ENCODE peak calls at places on chromosome 10, in four cellular contexts. K, J, N and C are unnamed samples.

GRCh38 chr10:104334965-104335650 is 3.2 kb downstream of the ITPRIP start:
- DNase-seq in K (peak; percentile 33), J (no peak), N (no peak), C (no peak)

GRCh38 chr10:47035447-47036337 is 124.5 kb downstream of the PTPN20 start:
- DNase-seq in K (no peak), J (no peak), N (no peak), C (no peak)

GRCh38 chr10:34031410-34031809 is 696.9 kb upstream of the NRP1 start:
- DNase-seq in K (peak; percentile 27), J (peak; percentile 50), N (no peak), C (no peak)

GRCh38 chr10:49610735-49611165 is 640 bp downstream of the SLC18A3 start:
- DNase-seq in K (no peak), J (no peak), N (no peak), C (no peak)

GRCh38 chr10:89269822-89270483 is 18.4 kb upstream of the LIPA start:
- DNase-seq in K (no peak), J (no peak), N (no peak), C (no peak)

GRCh38 chr10:49365275-49365674 is 30.6 kb downstream of the DRGX start:
- DNase-seq in K (no peak), J (no peak), N (no peak), C (no peak)

GRCh38 chr10:116183733-116184447 is 89.1 kb downstream of the GFRA1 start:
- DNase-seq in K (no peak), J (no peak), N (no peak), C (no peak)

GRCh38 chr10:1551636-1552338 is 185.5 kb downstream of the ADARB2 start:
- DNase-seq in K (no peak), J (no peak), N (no peak), C (no peak)

GRCh38 chr10:22481687-22482539 is 136.6 kb downstream of the SPAG6 start:
- DNase-seq in K (peak; percentile 54), J (no peak), N (no peak), C (no peak)

GRCh38 chr10:77576633-77577032 is 61.0 kb downstream of the KCNMA1 start:
- DNase-seq in K (no peak), J (no peak), N (no peak), C (no peak)

GRCh38 chr10:70735161-70735560 is 50.0 kb downstream of the TBATA start:
- DNase-seq in K (no peak), J (no peak), N (no peak), C (no peak)

GRCh38 chr10:96488161-96488935 is 25.4 kb downstream of the TLL2 start:
- DNase-seq in K (no peak), J (no peak), N (no peak), C (no peak)

GRCh38 chr10:37865957-37866671 is 8.7 kb upstream of the ZNF248 start:
- DNase-seq in K (no peak), J (no peak), N (no peak), C (no peak)

GRCh38 chr10:13337827-13338196 is 10.3 kb downstream of the SEPHS1 start:
- DNase-seq in K (no peak), J (no peak), N (no peak), C (no peak)

GRCh38 chr10:16965740-16966447 is 148.7 kb upstream of the RSU1 start:
- DNase-seq in K (peak; percentile 86), J (no peak), N (no peak), C (no peak)

GRCh38 chr10:112721080-112721698 is 228.9 kb upstream of the TCF7L2 start:
- DNase-seq in K (peak; percentile 55), J (no peak), N (peak; percentile 43), C (no peak)

GRCh38 chr10:48249763-48250351 is 24.6 kb downstream of the FRMPD2 start:
- DNase-seq in K (no peak), J (no peak), N (peak; percentile 29), C (no peak)

GRCh38 chr10:79057481-79058275 is 11.1 kb upstream of the ZMIZ1 start:
- DNase-seq in K (peak; percentile 31), J (no peak), N (no peak), C (no peak)

GRCh38 chr10:23345861-23346260 is 1.3 kb upstream of the C10orf67 start:
- DNase-seq in K (peak; percentile 94), J (no peak), N (no peak), C (no peak)

GRCh38 chr10:120494313-120494710 is 37.3 kb downstream of the PLPP4 start:
- DNase-seq in K (no peak), J (no peak), N (no peak), C (no peak)

GRCh38 chr10:124867304-124867703 is 65.7 kb downstream of the ABRAXAS2 start:
- DNase-seq in K (no peak), J (no peak), N (no peak), C (no peak)

GRCh38 chr10:121927361-121927840 is 430 bp downstream of the ATE1 start:
- DNase-seq in K (peak; percentile 64), J (peak; percentile 34), N (peak; percentile 81), C (no peak)

GRCh38 chr10:22246680-22247391 is 29.0 kb upstream of the EBLN1 start:
- DNase-seq in K (peak; percentile 99), J (no peak), N (no peak), C (no peak)

GRCh38 chr10:77111611-77112550 is 525.7 kb downstream of the KCNMA1 start:
- DNase-seq in K (peak; percentile 68), J (no peak), N (peak; percentile 56), C (no peak)

GRCh38 chr10:14405076-14406065 is 74.6 kb upstream of the FRMD4A start:
- DNase-seq in K (peak; percentile 74), J (no peak), N (no peak), C (no peak)

GRCh38 chr10:77909755-77910375 is 16.7 kb downstream of the DLG5 start:
- DNase-seq in K (peak; percentile 44), J (no peak), N (no peak), C (no peak)

GRCh38 chr10:8600192-8600591 is 545.7 kb downstream of the GATA3 start:
- DNase-seq in K (peak; percentile 89), J (no peak), N (no peak), C (no peak)

GRCh38 chr10:133467286-133467911 is 13.7 kb downstream of the SCART1 start:
- DNase-seq in K (no peak), J (peak; percentile 17), N (no peak), C (no peak)

GRCh38 chr10:31867646-31868045 is 61.0 kb downstream of the ARHGAP12 start:
- DNase-seq in K (peak; percentile 68), J (no peak), N (no peak), C (no peak)

GRCh38 chr10:5442056-5442989 is 30.0 kb downstream of the NET1 start:
- DNase-seq in K (peak; percentile 71), J (no peak), N (no peak), C (peak; percentile 22)
- H3K4me3 ChIP-seq in K (no peak overlapping the region), J (no peak overlapping the region), N (no peak overlapping the region), C (no peak overlapping the region)

GRCh38 chr10:65355141-65355680 is 1570.6 kb upstream of the LRRTM3 start:
- DNase-seq in K (no peak), J (no peak), N (no peak), C (no peak)

GRCh38 chr10:65360497-65360896 is 1565.3 kb upstream of the LRRTM3 start:
- DNase-seq in K (no peak), J (no peak), N (no peak), C (no peak)

DNA sequence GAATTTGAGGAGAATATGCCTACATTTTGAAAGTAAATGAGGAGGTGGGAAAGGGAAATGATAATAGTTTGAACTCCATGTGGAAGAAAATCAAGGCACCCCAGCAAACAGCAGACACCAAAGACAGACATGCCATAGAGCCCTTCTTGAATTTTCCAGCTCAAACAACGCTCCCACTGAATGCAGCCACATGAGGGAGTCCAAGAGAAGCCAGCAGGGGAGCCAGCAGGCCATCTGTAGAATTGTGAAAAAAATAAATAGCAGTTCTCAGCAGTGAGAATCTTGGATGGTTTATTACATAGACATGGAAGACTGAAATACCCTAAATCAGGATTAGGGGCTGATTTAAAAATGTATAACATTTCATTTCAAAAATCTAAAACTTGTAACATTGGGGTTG is 1567.3 kb upstream of the LRRTM3 start:
- DNase-seq in K (peak; percentile 19), J (no peak), N (no peak), C (no peak)
- TF ChIP-seq CTCF in K (peak; percentile 47), J (no peak), N (peak; percentile 46), C (no peak)

GRCh38 chr10:98391065-98391464 is 23.9 kb downstream of the PYROXD2 start:
- DNase-seq in K (no peak), J (no peak), N (no peak), C (no peak)
- H3K4me3 ChIP-seq in K (no peak overlapping the region), J (no peak overlapping the region), N (no peak overlapping the region), C (no peak overlapping the region)

GRCh38 chr10:72272689-72273409 is 875 bp upstream of the DDIT4 start:
- DNase-seq in K (peak; percentile 73), J (peak; percentile 88), N (peak; percentile 86), C (peak; percentile 61)
- TF ChIP-seq CTCF in K (no peak), J (no peak), N (no peak), C (no peak)

GRCh38 chr10:69087600-69088470 is at the start of gene SRGN:
- DNase-seq in K (peak; percentile 44), J (peak; percentile 81), N (no peak), C (peak; percentile 75)
- H3K4me3 ChIP-seq in K (peak within 1 kb of the TSS; percentile 7), J (peak within 1 kb of the TSS; percentile 32), N (no peak within 1 kb of the TSS), C (peak within 1 kb of the TSS; percentile 89)

DNA sequence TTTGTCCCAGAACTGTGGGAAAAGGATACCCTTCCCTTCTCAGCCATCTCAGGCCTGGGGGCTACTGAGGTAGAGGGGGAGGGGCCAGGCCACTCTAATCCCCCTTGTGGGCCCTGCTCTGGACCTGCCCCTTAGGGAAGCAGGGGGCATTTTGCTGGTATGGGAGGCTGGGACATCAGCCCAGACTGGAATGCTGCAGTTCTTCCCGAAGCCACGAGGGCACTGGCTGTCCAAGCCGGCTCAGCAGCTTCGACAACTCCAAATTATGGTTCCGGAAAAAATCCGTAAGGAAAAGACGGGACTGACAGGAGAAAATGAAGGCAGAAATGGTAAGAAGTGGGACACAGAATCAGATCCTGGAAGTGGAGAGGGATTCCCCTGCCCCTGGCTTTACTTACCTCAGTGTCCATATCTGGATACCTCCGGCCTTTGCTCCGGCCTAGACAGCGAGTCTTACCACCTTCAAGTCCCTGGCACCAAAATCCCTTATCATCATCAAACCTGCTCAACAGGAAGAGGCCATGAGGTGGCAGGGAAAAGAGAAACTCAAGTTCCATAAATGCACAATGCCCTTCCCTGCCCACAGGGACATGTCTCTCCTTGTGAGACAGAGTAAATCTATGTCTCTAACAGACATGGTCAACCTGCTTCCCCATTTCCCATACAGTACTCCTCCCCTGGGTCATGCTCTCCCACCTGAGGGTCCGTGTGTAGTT is 9.0 kb downstream of the NDST2 start:
- DNase-seq in K (peak; percentile 29), J (no peak), N (no peak), C (no peak)
- TF ChIP-seq CTCF in K (peak; percentile 12), J (no peak), N (no peak), C (no peak)

GRCh38 chr10:12154516-12154915 is 25.0 kb downstream of the SEC61A2 start:
- DNase-seq in K (no peak), J (no peak), N (no peak), C (no peak)

GRCh38 chr10:12144538-12144937 is 15.1 kb downstream of the SEC61A2 start:
- DNase-seq in K (no peak), J (no peak), N (no peak), C (no peak)

DNA sequence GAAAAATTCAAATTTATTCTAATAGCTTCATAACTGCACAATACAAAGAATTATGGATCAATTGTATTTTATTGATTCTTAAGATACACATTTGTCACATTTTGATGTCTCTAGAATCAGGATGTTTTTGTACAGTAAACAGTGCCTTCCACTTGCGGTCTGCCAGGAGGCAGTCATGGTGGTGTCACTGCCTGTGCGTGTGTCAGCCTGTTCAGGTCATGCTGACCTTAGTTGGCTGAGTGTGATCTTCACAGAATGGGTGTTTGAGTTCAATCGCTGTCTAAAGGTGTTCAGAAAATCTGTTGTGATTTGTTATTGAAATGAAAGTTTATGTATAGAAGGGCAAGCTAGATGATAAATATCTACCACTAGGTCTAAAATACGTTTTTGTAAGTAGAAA is 20.7 kb downstream of the SEC61A2 start:
- DNase-seq in K (peak; percentile 71), J (no peak), N (no peak), C (no peak)
- H3K4me3 ChIP-seq in K (no peak overlapping the region), J (no peak overlapping the region), N (no peak overlapping the region), C (no peak overlapping the region)